ENCODE peak calls at places on chromosome 4, in six cellular contexts. F is suprapubic skin, V is adipocyte, P is heart left ventricle, A is heart right ventricle, R is psoas muscle. K is an unnamed sample.
A peak's percentile ranks its signal among the peaks of the same experiment; 100 is the strongest.

GRCh38 chr4:91471280-91471679 is 832.5 kb upstream of the GRID2 start:
- DNase-seq in F (no peak), V (no peak), P (no peak), A (no peak), R (no peak), K (no peak)

GRCh38 chr4:134691915-134692314 is 490.3 kb upstream of the PABPC4L start:
- DNase-seq in F (no peak), V (peak; percentile 36), P (no peak), A (no peak), R (no peak), K (no peak)

GRCh38 chr4:71604785-71605184 is 179.1 kb downstream of the GC start:
- DNase-seq in F (no peak), V (no peak), P (no peak), A (no peak), R (no peak), K (no peak)

GRCh38 chr4:4284827-4285618 is 4.9 kb downstream of the LYAR start:
- DNase-seq in F (no peak), V (no peak), P (no peak), A (peak; percentile 23), R (no peak), K (no peak)

GRCh38 chr4:159445671-159446070 is 342.8 kb downstream of the RAPGEF2 start:
- DNase-seq in F (no peak), V (no peak), P (no peak), A (no peak), R (no peak), K (no peak)

GRCh38 chr4:107838138-107838618 is 13.4 kb downstream of the SGMS2 start:
- DNase-seq in F (no peak), V (peak; percentile 72), P (no peak), A (no peak), R (no peak), K (no peak)

GRCh38 chr4:102612195-102612594 is 111.0 kb downstream of the NFKB1 start:
- DNase-seq in F (no peak), V (no peak), P (no peak), A (no peak), R (no peak), K (no peak)

GRCh38 chr4:38768968-38769394 is 13.8 kb downstream of the TLR10 start:
- DNase-seq in F (no peak), V (no peak), P (no peak), A (no peak), R (no peak), K (no peak)

GRCh38 chr4:45453258-45453841 is 670.5 kb downstream of the GABRG1 start:
- DNase-seq in F (no peak), V (peak; percentile 7), P (no peak), A (no peak), R (no peak), K (no peak)

GRCh38 chr4:128177376-128177959 is 110.1 kb downstream of the PGRMC2 start:
- DNase-seq in F (no peak), V (peak; percentile 16), P (no peak), A (no peak), R (no peak), K (no peak)

GRCh38 chr4:182975806-182976205 is 58.6 kb upstream of the DCTD start:
- DNase-seq in F (no peak), V (peak; percentile 73), P (no peak), A (no peak), R (no peak), K (no peak)

GRCh38 chr4:142331646-142332045 is 514.5 kb downstream of the INPP4B start:
- DNase-seq in F (no peak), V (peak; percentile 74), P (peak; percentile 36), A (no peak), R (no peak), K (no peak)

GRCh38 chr4:181956502-181956901 is 286.7 kb upstream of the TENM3 start:
- DNase-seq in F (no peak), V (no peak), P (no peak), A (no peak), R (no peak), K (no peak)

GRCh38 chr4:114281561-114281960 is 302.1 kb upstream of the ARSJ start:
- DNase-seq in F (no peak), V (peak; percentile 80), P (no peak), A (no peak), R (no peak), K (no peak)

GRCh38 chr4:61517144-61517543 is 317.0 kb downstream of the ADGRL3 start:
- DNase-seq in F (no peak), V (no peak), P (no peak), A (no peak), R (no peak), K (no peak)

GRCh38 chr4:65968873-65969272 is 298.6 kb upstream of the EPHA5 start:
- DNase-seq in F (no peak), V (peak; percentile 2), P (no peak), A (no peak), R (no peak), K (no peak)

DNA sequence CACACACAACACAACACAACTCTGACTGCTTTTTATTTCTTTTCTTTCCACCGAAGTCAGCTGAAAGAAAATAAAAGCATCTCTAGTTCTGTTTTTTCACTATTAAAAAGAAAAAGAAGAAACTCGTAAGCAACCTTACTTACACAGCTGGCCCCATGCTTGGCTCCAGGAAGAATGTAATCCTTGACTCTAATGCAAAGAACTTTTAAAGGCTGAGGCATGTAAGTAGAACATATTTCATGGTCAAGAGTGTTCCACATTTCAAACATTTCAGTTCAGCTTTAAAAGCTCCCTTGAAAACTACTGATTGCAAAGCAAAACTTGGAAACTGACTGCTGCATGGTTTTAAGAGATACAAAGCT is 648 bp downstream of the GASK1B start:
- DNase-seq in F (no peak), V (peak; percentile 48), P (no peak), A (no peak), R (no peak), K (no peak)
- H3K4me3 ChIP-seq in F (peak overlapping the region; percentile 51), V (peak overlapping the region; percentile 90), P (peak overlapping the region; percentile 60), A (peak overlapping the region; percentile 76), R (peak overlapping the region; percentile 65), K (peak overlapping the region; percentile 24)

DNA sequence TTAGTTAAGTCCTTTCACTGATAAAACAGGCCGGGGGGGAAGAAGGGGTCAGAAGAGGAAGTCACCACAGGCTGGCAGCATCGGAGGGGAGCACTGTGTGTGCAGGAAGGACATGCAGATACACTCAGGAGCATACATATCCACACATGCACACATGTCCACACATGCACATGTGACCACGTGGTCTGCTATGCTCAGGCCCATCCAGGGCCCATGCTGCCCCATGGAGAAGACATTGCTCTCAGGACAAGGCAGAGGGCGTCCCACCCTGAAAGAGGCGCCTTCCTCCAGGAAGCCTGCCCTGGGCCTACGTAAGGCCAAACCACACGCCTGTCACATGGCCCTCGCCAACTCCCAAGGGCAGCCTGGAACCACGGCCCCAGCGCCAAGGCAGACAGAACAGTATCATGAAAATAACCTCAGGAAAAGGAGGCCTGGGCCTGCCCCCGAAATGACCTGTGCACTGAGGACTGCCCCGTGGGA is 15.8 kb downstream of the WDR1 start:
- DNase-seq in F (peak; percentile 51), V (no peak), P (peak; percentile 52), A (no peak), R (no peak), K (no peak)
- H3K4me1 ChIP-seq in F (peaks cover 96% of the 10 kb centered on the region), V (peaks cover 62% of the 10 kb centered on the region), P (peaks cover 92% of the 10 kb centered on the region), A (peaks cover 98% of the 10 kb centered on the region), R (peaks cover 97% of the 10 kb centered on the region), K (peaks cover under 1% of the 10 kb centered on the region)

DNA sequence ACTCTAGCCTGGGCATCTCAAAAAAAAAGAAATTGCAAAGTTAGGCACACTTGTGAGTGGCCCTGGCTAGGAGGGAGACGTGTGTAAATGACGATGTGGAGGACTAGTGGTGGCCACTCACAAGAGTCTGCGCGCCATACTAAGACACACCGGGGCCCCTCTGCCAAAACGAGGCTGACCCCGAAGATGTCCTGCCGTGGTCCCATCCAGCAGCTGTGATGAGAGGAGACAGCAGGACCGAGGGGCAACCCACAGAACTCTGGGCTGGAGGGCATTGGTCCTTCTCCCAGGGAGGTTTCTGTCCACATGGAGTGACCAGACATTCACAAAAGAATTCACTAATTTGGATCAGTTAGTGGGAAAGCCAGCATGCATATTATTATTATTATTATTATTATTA is 47.4 kb downstream of the NOP14 start:
- DNase-seq in F (no peak), V (no peak), P (no peak), A (no peak), R (no peak), K (no peak)
- H3K36me3 ChIP-seq in F (peaks cover 64% of the 10 kb centered on the region), V (peaks cover 50% of the 10 kb centered on the region), P (peaks cover 62% of the 10 kb centered on the region), A (no peaks in the 10 kb centered on the region), R (no peaks in the 10 kb centered on the region), K (peaks cover 7% of the 10 kb centered on the region)

GRCh38 chr4:99853993-99854392 is 37.4 kb downstream of the DAPP1 start:
- DNase-seq in F (no peak), V (no peak), P (no peak), A (no peak), R (no peak), K (no peak)

GRCh38 chr4:99855677-99856076 is 38.5 kb downstream of the LAMTOR3 start:
- DNase-seq in F (no peak), V (no peak), P (no peak), A (no peak), R (no peak), K (no peak)

GRCh38 chr4:99853190-99853589 is 36.6 kb downstream of the DAPP1 start:
- DNase-seq in F (no peak), V (no peak), P (no peak), A (no peak), R (no peak), K (no peak)

GRCh38 chr4:99857302-99857701 is 36.9 kb downstream of the LAMTOR3 start:
- DNase-seq in F (no peak), V (no peak), P (no peak), A (no peak), R (no peak), K (no peak)

GRCh38 chr4:99856166-99856565 is 38.1 kb downstream of the LAMTOR3 start:
- DNase-seq in F (no peak), V (peak; percentile 75), P (no peak), A (no peak), R (no peak), K (no peak)
- H3K4me3 ChIP-seq in F (no peak overlapping the region), V (no peak overlapping the region), P (no peak overlapping the region), A (no peak overlapping the region), R (no peak overlapping the region), K (no peak overlapping the region)

GRCh38 chr4:56790566-56791175 is 30.8 kb downstream of the SPINK2 start:
- DNase-seq in F (no peak), V (peak; percentile 64), P (no peak), A (no peak), R (no peak), K (no peak)

GRCh38 chr4:56787380-56787779 is 34.1 kb downstream of the SPINK2 start:
- DNase-seq in F (no peak), V (no peak), P (peak; percentile 10), A (peak; percentile 4), R (no peak), K (no peak)

GRCh38 chr4:56786955-56787354 is 34.5 kb downstream of the SPINK2 start:
- DNase-seq in F (no peak), V (peak; percentile 50), P (peak; percentile 72), A (peak; percentile 66), R (peak; percentile 27), K (peak; percentile 56)

GRCh38 chr4:56788081-56788480 is 33.4 kb downstream of the SPINK2 start:
- DNase-seq in F (no peak), V (no peak), P (no peak), A (no peak), R (no peak), K (no peak)

GRCh38 chr4:56791316-56791715 is 30.2 kb downstream of the SPINK2 start:
- DNase-seq in F (no peak), V (no peak), P (no peak), A (no peak), R (no peak), K (no peak)
- H3K4me1 ChIP-seq in F (no peaks in the 10 kb centered on the region), V (peaks cover 18% of the 10 kb centered on the region), P (peaks cover 15% of the 10 kb centered on the region), A (peaks cover 10% of the 10 kb centered on the region), R (no peaks in the 10 kb centered on the region), K (no peaks in the 10 kb centered on the region)

K was measured in right lobe of liver.